ENCODE peak calls at places on chromosomes 4 and X, in four cellular contexts. J is K562, B is A549, Z is GM12878. G is an unnamed sample.

GRCh38 chrX:20265726-20266681 is 705 bp downstream of the RPS6KA3 start:
- DNase-seq in B (peak; percentile 19), Z (no peak), J (peak; percentile 17), G (peak; percentile 56)

GRCh38 chr4:128427832-128428366 is 140.3 kb upstream of the PGRMC2 start:
- DNase-seq in J (peak; percentile 65), Z (no peak), B (peak; percentile 79), G (peak; percentile 38)

GRCh38 chrX:121216979-121217378 is 169.6 kb downstream of the GLUD2 start:
- DNase-seq in Z (no peak), B (no peak), J (no peak), G (no peak)

GRCh38 chr4:102826105-102826889 is 1.1 kb downstream of the UBE2D3 start:
- DNase-seq in J (no peak), B (no peak), Z (no peak), G (no peak)

GRCh38 chrX:47200385-47201150 is 6.9 kb downstream of the UBA1 start:
- DNase-seq in Z (no peak), J (no peak), B (peak; percentile 48), G (no peak)

GRCh38 chr4:132108784-132109183 is 1040.3 kb upstream of the PCDH10 start:
- DNase-seq in J (no peak), Z (no peak), B (no peak), G (no peak)

GRCh38 chr4:110335399-110335798 is 137.0 kb upstream of the ELOVL6 start:
- DNase-seq in J (no peak), B (no peak), Z (no peak), G (no peak)

GRCh38 chr4:127355738-127356137 is 277.0 kb upstream of the INTU start:
- DNase-seq in J (no peak), B (no peak), Z (no peak), G (no peak)

GRCh38 chrX:106802388-106803275 is at the start of gene TBC1D8B:
- DNase-seq in J (peak; percentile 37), Z (peak; percentile 50), B (peak; percentile 80), G (peak; percentile 14)

GRCh38 chr4:99117876-99118693 is 26.0 kb downstream of the ADH4 start:
- DNase-seq in B (no peak), Z (no peak), J (no peak), G (peak; percentile 23)

GRCh38 chr4:147590249-147590920 is 26.8 kb upstream of the TMEM184C start:
- DNase-seq in Z (no peak), J (peak; percentile 50), B (peak; percentile 32), G (peak; percentile 67)

GRCh38 chr4:7686166-7686870 is 251.6 kb upstream of the PSAPL1 start:
- DNase-seq in B (no peak), J (no peak), Z (no peak), G (no peak)

GRCh38 chr4:25590171-25590570 is 65.5 kb upstream of the SLC34A2 start:
- DNase-seq in B (no peak), J (no peak), Z (no peak), G (no peak)

GRCh38 chr4:25588211-25588610 is 67.4 kb upstream of the SLC34A2 start:
- DNase-seq in B (no peak), J (no peak), Z (no peak), G (no peak)

DNA sequence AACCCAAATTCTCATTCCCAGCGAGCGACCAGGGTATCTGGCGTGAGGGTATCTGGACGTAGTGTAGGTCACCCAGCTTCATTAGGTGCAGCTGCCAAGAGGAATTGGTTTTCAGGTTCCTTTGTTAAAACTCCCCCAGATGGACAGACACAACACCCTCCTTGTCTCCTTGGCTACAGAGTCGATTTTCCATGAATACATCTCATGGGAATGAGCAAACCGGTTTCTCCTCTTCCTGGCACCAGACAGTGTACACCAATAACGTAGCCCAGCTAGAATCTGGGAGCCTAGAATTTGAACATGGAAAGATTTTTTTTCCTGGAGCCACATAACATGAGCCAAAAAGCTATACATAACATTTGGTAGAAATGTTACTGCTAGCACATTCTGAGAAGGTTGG is 63.0 kb upstream of the SLC34A2 start:
- DNase-seq in Z (no peak), B (no peak), J (no peak), G (no peak)
- TF ChIP-seq EP300 in Z (no peak), B (no peak), J (no peak), G (no peak)

GRCh38 chr4:153804742-153805141 is 15.9 kb upstream of the SFRP2 start:
- DNase-seq in Z (no peak), B (no peak), J (no peak), G (no peak)

GRCh38 chr4:153809307-153809706 is 20.4 kb upstream of the SFRP2 start:
- DNase-seq in Z (peak; percentile 17), B (no peak), J (no peak), G (no peak)

GRCh38 chr4:153809916-153810810 is 21.3 kb upstream of the SFRP2 start:
- DNase-seq in J (no peak), B (no peak), Z (no peak), G (no peak)

GRCh38 chr4:153806073-153806472 is 17.2 kb upstream of the SFRP2 start:
- DNase-seq in Z (no peak), J (no peak), B (no peak), G (no peak)

DNA sequence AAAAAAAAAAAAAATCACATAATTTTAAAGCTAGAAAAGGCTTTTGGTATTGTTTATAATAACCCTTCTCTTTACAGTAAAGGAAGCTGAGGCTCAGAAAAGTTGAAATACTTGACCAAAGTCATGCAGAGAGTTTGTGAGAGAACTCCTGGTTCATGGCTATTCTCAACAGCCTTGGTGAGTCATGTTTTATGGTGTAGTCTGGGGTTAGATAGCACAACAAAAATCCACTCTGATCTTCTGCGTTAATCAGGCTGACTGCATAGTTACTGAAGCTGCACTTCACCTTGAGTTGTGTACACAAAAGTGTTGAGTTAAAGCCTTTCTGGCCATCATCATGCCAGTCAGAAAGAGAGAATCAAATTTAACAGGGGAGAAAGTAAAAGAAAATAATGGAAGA is 19.3 kb upstream of the SFRP2 start:
- DNase-seq in Z (no peak), J (no peak), B (no peak), G (no peak)
- TF ChIP-seq RCOR1 in Z (no peak), J (no peak), B (no peak), G (no peak)

GRCh38 chr4:176788248-176788647 is 4.5 kb downstream of the VEGFC start:
- DNase-seq in J (no peak), B (no peak), Z (no peak), G (no peak)
- TF ChIP-seq EP300 in J (no peak), B (no peak), Z (no peak), G (no peak)

DNA sequence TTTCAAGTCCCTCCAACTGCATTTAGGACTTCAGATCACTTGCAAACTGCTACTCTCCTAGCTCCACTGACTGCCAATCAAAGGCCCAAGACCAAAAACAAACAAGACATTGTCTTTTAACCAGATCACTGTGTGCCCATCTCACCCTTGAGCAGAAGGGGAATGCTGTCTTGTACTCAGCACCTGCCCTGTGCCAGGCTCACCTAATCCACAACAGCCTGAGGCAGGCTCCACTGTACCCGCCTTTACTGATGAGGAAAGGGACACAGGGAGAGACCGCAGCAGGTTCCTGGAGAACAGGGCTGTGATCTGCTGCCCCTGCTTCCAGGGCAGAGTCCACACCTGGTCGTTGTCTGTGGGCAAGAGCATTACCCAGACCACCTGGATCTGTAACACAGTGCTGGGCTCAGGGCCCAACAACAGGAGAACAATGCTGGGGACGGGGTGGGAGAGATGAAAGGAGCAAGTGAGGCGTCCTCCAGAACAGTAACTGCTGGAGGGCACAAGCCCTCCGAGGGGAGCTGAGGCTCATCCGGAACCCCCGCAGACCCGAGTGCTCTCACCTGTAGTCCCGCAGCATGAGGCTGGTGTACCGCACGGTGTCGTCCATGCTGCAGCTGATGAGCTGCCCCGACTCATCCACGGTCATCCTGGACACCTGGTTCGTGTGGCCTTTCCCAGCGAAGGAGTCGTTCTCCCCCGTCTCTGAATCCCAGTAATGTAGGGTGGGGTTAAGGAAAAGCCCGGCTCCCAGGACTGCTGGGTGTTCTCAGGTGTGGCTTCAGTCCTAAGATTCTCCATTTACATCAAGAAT is 33.9 kb downstream of the WDR1 start:
- DNase-seq in J (no peak), B (no peak), Z (no peak), G (no peak)
- TF ChIP-seq RCOR1 in J (no peak), B (no peak), Z (no peak), G (no peak)

GRCh38 chr4:185566425-185566824 is 31.1 kb upstream of the PDLIM3 start:
- DNase-seq in Z (no peak), J (no peak), B (no peak), G (no peak)

GRCh38 chr4:185566972-185567749 is 31.9 kb upstream of the PDLIM3 start:
- DNase-seq in Z (no peak), B (no peak), J (no peak), G (no peak)

GRCh38 chr4:185565696-185566095 is 30.4 kb upstream of the PDLIM3 start:
- DNase-seq in B (no peak), Z (no peak), J (no peak), G (no peak)

GRCh38 chr4:185562531-185562930 is 27.2 kb upstream of the PDLIM3 start:
- DNase-seq in J (no peak), B (no peak), Z (no peak), G (no peak)

GRCh38 chr4:185564355-185564754 is 29.0 kb upstream of the PDLIM3 start:
- DNase-seq in B (no peak), Z (no peak), J (no peak), G (no peak)
- TF ChIP-seq EP300 in B (no peak), Z (no peak), J (no peak), G (no peak)